ENCODE peak calls at places on chromosomes 11 and 22, in nine cellular contexts. W is OCI-LY7, F is hepatocyte, N is GM23338, H is HCT116, Y is SK-N-SH, O is neural progenitor cell, P is PC-3, U is MM.1S. X is an unnamed sample.

GRCh38 chr11:9574806-9575530 is 1.5 kb downstream of the WEE1 start:
- DNase-seq in H (peak; percentile 56), O (peak; percentile 78), P (peak; percentile 77), Y (peak; percentile 72), U (peak; percentile 43), F (peak; percentile 89), W (no peak), N (peak; percentile 83), X (peak; percentile 89)

GRCh38 chr11:3674189-3674588 is 3.0 kb upstream of the CHRNA10 start:
- DNase-seq in N (no peak), H (no peak), U (no peak), F (no peak), P (peak; percentile 89), W (no peak), O (peak; percentile 10), Y (no peak), X (peak; percentile 64)

GRCh38 chr11:46296520-46297448 is 19.3 kb downstream of the CREB3L1 start:
- DNase-seq in P (peak; percentile 19), U (no peak), O (peak; percentile 92), H (no peak), Y (peak; percentile 48), N (peak; percentile 98), F (peak; percentile 94), W (no peak), X (peak; percentile 83)

GRCh38 chr11:11157201-11157600 is 195.8 kb downstream of the CSNK2A3 start:
- DNase-seq in W (peak; percentile 40), U (peak; percentile 58), O (peak; percentile 73), P (peak; percentile 54), F (peak; percentile 65), N (peak; percentile 84), H (peak; percentile 21), Y (peak; percentile 59), X (peak; percentile 67)

GRCh38 chr11:6609502-6610015 is 2.5 kb downstream of the TAF10 start:
- DNase-seq in W (no peak), O (no peak), P (no peak), U (no peak), H (no peak), F (no peak), N (no peak), Y (no peak), X (no peak)

GRCh38 chr11:8732748-8733241 is 50.2 kb downstream of the RPL27A start:
- DNase-seq in N (no peak), F (no peak), Y (no peak), O (no peak), W (no peak), P (peak; percentile 82), H (no peak), U (no peak), X (peak; percentile 91)

GRCh38 chr11:84794663-84795443 is 832.3 kb downstream of the DLG2 start:
- DNase-seq in O (no peak), U (no peak), W (no peak), H (no peak), F (no peak), Y (no peak), P (no peak), N (no peak), X (no peak)

GRCh38 chr11:34203377-34203801 is 98.0 kb downstream of the NAT10 start:
- DNase-seq in O (no peak), P (no peak), U (no peak), F (no peak), H (no peak), W (peak; percentile 58), N (no peak), Y (no peak), X (no peak)

GRCh38 chr11:67435031-67435726 is 2.3 kb downstream of the PTPRCAP start:
- DNase-seq in O (no peak), U (no peak), Y (no peak), W (no peak), H (no peak), F (no peak), N (no peak), P (no peak), X (no peak)

GRCh38 chr11:67433536-67434394 is 3.7 kb downstream of the PTPRCAP start:
- DNase-seq in N (no peak), W (no peak), U (no peak), P (no peak), O (no peak), F (no peak), H (no peak), Y (no peak), X (no peak)

GRCh38 chr22:44179989-44180705 is 578 bp upstream of the PARVG start:
- DNase-seq in P (no peak), O (no peak), F (no peak), N (no peak), H (no peak), W (no peak), Y (no peak), U (no peak), X (no peak)

GRCh38 chr11:92423133-92423532 is 198.5 kb downstream of the FAT3 start:
- DNase-seq in U (no peak), Y (no peak), P (peak; percentile 41), F (no peak), N (no peak), H (no peak), W (no peak), O (no peak), X (peak; percentile 33)

GRCh38 chr11:64880240-64881001 is 2.0 kb upstream of the EHD1 start:
- DNase-seq in F (no peak), O (no peak), W (no peak), U (peak; percentile 66), H (no peak), Y (no peak), N (no peak), P (no peak), X (no peak)

GRCh38 chr11:77560605-77561004 is 29.1 kb upstream of the AQP11 start:
- DNase-seq in H (peak; percentile 46), W (no peak), N (no peak), U (no peak), P (peak; percentile 65), F (peak; percentile 29), Y (no peak), O (no peak), X (peak; percentile 43)

GRCh38 chr22:32698926-32699619 is 102.4 kb upstream of the TIMP3 start:
- DNase-seq in H (no peak), U (no peak), F (no peak), W (no peak), Y (no peak), N (no peak), O (no peak), P (no peak), X (no peak)

GRCh38 chr11:117426297-117426685 is 98.6 kb downstream of the CEP164 start:
- DNase-seq in W (peak; percentile 58), H (peak; percentile 21), F (peak; percentile 86), O (peak; percentile 92), Y (peak; percentile 91), U (peak; percentile 56), P (peak; percentile 84), N (peak; percentile 91), X (peak; percentile 65)

DNA sequence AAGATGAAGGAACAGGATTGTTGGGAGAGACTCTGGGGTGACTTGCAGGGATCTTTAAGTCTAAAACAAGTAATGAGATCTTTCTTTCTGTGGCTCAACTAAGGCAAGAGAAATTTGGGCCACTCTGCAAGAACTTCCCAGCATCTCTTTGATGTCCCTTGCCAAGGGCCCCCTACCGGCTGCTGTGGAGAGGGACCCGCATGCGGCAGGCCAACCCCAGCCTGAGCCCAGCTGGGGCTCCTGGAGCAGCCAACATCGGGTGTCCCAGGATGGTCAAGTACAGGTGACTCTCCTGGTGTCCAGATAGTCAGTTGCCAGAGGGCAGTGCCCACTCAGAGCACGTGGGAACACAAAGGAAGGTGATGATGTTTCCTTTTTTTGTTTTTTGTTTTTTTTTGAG is 363.2 kb downstream of the TBC1D22A start:
- DNase-seq in Y (no peak), F (no peak), P (no peak), H (peak; percentile 12), N (peak; percentile 26), U (no peak), W (peak; percentile 34), O (no peak), X (peak; percentile 39)
- TF ChIP-seq EZH2phosphoT487 in Y (no peak), F (no peak), P (no peak), H (no peak), N (no peak), U (no peak), W (no peak), O (no peak), X (no peak)

DNA sequence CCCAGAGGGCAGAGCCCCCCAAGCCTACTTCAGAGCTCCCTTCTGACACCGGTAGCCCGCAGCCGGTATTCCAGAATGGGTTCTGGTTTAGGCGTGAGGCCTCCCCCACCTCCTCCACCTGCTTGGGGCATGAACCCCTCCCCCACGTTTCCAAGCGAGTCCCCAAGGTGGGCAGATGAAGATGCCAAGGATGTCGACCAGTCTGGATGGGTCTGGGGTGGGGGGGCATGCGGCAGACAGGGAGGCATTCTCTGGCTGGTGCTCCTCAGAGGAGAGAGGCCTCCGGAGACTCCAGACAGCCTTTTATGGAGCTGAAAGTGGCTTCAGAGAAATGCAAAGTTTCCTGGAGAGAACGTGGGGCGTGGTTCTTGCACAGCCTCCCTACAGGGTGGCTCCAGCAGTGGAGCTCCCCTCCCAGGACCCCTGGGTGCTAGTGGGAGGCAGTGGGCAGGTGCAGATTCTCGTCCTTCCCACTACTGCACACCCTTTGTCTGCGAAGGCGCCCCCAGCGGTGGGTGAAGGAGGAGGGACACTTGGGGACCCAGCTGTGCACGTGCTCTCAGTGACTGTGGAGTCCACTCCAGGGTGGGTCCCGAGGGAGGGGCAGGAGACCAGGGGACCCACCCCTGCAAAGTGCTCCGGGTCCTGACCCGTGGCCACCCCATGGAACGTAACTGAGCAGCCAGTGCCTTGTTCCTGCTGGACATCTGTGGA is 4.2 kb downstream of the CCND1 start:
- DNase-seq in P (peak; percentile 16), U (no peak), N (no peak), Y (peak; percentile 66), H (no peak), F (no peak), W (no peak), O (no peak), X (peak; percentile 30)
- TF ChIP-seq EZH2phosphoT487 in P (no peak), U (no peak), N (no peak), Y (no peak), H (no peak), F (no peak), W (no peak), O (no peak), X (no peak)

DNA sequence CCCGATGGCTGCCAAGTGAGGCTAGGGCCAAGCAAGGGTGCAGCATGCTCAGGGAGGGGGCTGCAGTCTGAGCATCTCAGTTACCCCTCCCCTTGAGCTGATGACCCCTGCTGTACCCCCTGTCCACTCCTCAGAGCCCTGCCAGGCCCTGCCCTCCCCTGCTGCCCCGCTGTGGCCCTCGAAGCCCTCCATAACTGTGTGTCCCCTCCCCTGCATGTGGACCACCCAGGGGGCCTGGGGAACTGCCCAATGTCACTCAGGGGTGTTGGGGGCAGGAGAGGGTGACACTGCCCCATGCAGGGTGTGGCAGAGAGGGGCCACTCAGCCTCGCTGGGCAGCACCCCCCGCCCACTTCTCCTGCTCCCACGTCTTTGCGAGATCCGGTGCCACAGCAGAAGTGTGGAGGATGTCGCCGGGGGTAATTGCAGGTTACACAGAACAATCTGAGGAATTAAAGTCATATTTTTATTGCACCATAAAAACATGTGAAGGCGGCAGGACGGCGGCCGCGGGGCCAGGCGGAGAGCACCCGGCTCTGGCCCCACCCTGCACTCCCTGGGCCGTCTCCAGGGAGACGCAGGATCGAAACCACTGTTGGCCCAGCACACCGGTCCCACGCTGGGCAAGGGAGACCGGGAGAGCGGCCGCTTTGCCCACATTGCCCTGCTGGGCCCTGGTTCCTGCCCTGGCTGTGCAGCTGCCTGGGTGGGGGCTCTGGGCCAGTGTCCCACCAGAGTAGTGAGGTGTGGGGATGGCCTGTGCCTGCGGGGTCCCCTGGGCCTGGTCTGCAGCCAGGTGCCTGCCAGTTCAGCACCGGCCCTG is 18.7 kb upstream of the GNB1L start:
- DNase-seq in H (no peak), W (no peak), P (no peak), N (no peak), Y (peak; percentile 25), U (no peak), F (no peak), O (no peak), X (no peak)
- TF ChIP-seq EZH2phosphoT487 in H (no peak), W (no peak), P (no peak), N (no peak), Y (no peak), U (no peak), F (no peak), O (no peak), X (no peak)

GRCh38 chr11:1053121-1053901 is 16.8 kb upstream of the MUC6 start:
- DNase-seq in U (no peak), N (no peak), Y (peak; percentile 55), P (peak; percentile 27), F (no peak), W (no peak), H (no peak), O (no peak), X (peak; percentile 30)
- TF ChIP-seq EZH2phosphoT487 in U (no peak), N (no peak), Y (no peak), P (no peak), F (no peak), W (no peak), H (no peak), O (no peak), X (no peak)